ENCODE peak calls at places on chromosome 21, in six cellular contexts. I, Q, Z, P, K and U are unnamed samples.
A peak's percentile ranks its signal among the peaks of the same experiment; 100 is the strongest.

GRCh38 chr21:39484711-39485264 is 33.0 kb downstream of the SH3BGR start:
- DNase-seq in I (peak; percentile 79), Q (no peak), Z (no peak), P (no peak), K (no peak), U (no peak)

GRCh38 chr21:42581676-42582371 is 68.2 kb downstream of the SLC37A1 start:
- DNase-seq in I (no peak), Q (no peak), Z (no peak), P (no peak), K (no peak), U (peak; percentile 45)

GRCh38 chr21:41428847-41429246 is 2.8 kb downstream of the MX1 start:
- DNase-seq in I (no peak), Q (no peak), Z (no peak), P (no peak), K (no peak), U (peak; percentile 2)

GRCh38 chr21:44199448-44199847 is 41.3 kb downstream of the ICOSLG start:
- DNase-seq in I (no peak), Q (no peak), Z (no peak), P (no peak), K (no peak), U (no peak)

GRCh38 chr21:45309069-45309521 is 21.4 kb upstream of the POFUT2 start:
- DNase-seq in I (peak; percentile 44), Q (peak; percentile 37), Z (peak; percentile 79), P (no peak), K (peak; percentile 51), U (peak; percentile 82)

GRCh38 chr21:32719085-32719484 is 8.7 kb downstream of the SYNJ1 start:
- DNase-seq in I (no peak), Q (no peak), Z (no peak), P (no peak), K (no peak), U (no peak)

GRCh38 chr21:46661627-46662366 is 26.3 kb downstream of the PRMT2 start:
- DNase-seq in I (no peak), Q (no peak), Z (no peak), P (no peak), K (no peak), U (no peak)

GRCh38 chr21:45329261-45330074 is 41.8 kb upstream of the POFUT2 start:
- DNase-seq in I (no peak), Q (no peak), Z (no peak), P (no peak), K (no peak), U (no peak)

GRCh38 chr21:35113064-35113463 is 64.0 kb upstream of the RUNX1 start:
- DNase-seq in I (no peak), Q (no peak), Z (peak; percentile 12), P (no peak), K (peak; percentile 64), U (no peak)

GRCh38 chr21:45450741-45451740 is 46.1 kb downstream of the COL18A1 start:
- DNase-seq in I (no peak), Q (no peak), Z (no peak), P (no peak), K (no peak), U (no peak)

GRCh38 chr21:42160111-42160949 is 58.6 kb upstream of the ABCG1 start:
- DNase-seq in I (no peak), Q (no peak), Z (no peak), P (no peak), K (no peak), U (no peak)

GRCh38 chr21:44800103-44800502 is 1.5 kb downstream of the UBE2G2 start:
- DNase-seq in I (peak; percentile 65), Q (no peak), Z (peak; percentile 56), P (no peak), K (peak; percentile 70), U (no peak)

GRCh38 chr21:8992731-8993174 is 1528.6 kb upstream of the TPTE start:
- DNase-seq in I (no peak), Q (no peak), Z (no peak), P (no peak), K (no peak), U (no peak)

GRCh38 chr21:15992171-15992570 is 262.4 kb downstream of the USP25 start:
- DNase-seq in I (peak; percentile 23), Q (no peak), Z (no peak), P (no peak), K (peak; percentile 87), U (no peak)

GRCh38 chr21:45299864-45300785 is 12.4 kb upstream of the POFUT2 start:
- DNase-seq in I (no peak), Q (no peak), Z (no peak), P (no peak), K (no peak), U (no peak)

GRCh38 chr21:45297869-45298268 is 10.2 kb upstream of the POFUT2 start:
- DNase-seq in I (no peak), Q (no peak), Z (no peak), P (no peak), K (no peak), U (no peak)

GRCh38 chr21:43585514-43585913 is 73.8 kb downstream of the HSF2BP start:
- DNase-seq in I (no peak), Q (no peak), Z (no peak), P (no peak), K (no peak), U (no peak)

GRCh38 chr21:25369524-25370300 is 237.6 kb downstream of the MRPL39 start:
- DNase-seq in I (peak; percentile 75), Q (no peak), Z (no peak), P (no peak), K (peak; percentile 65), U (no peak)

GRCh38 chr21:32604484-32604883 is 7.7 kb downstream of the CFAP298 start:
- DNase-seq in I (no peak), Q (no peak), Z (no peak), P (no peak), K (no peak), U (no peak)

GRCh38 chr21:32658524-32658923 is 46.3 kb upstream of the CFAP298 start:
- DNase-seq in I (no peak), Q (no peak), Z (no peak), P (no peak), K (no peak), U (no peak)